ENCODE peak calls at places on chromosomes 13 and 19, in five cellular contexts. One of them, this sample, is unnamed.

GRCh38 chr13:29101404-29101803 is 281.3 kb downstream of the MTUS2 start:
- DNase-seq in mammary epithelial cell: no peak
- DNase-seq in GM23248: no peak
- DNase-seq in PC-9: no peak
- DNase-seq in neural progenitor cell: no peak
- DNase-seq in this sample: peak

GRCh38 chr19:30856786-30857185 is 484.6 kb downstream of the ZNF536 start:
- DNase-seq in mammary epithelial cell: no peak
- DNase-seq in GM23248: no peak
- DNase-seq in PC-9: no peak
- DNase-seq in neural progenitor cell: no peak
- DNase-seq in this sample: no peak

GRCh38 chr13:46630419-46631183 is 77.6 kb downstream of the LRCH1 start:
- DNase-seq in mammary epithelial cell: no peak
- DNase-seq in GM23248: no peak
- DNase-seq in PC-9: no peak
- DNase-seq in neural progenitor cell: peak
- DNase-seq in this sample: no peak

GRCh38 chr13:48448963-48449614 is 36.2 kb upstream of the LPAR6 start:
- DNase-seq in mammary epithelial cell: peak
- DNase-seq in GM23248: peak
- DNase-seq in PC-9: no peak
- DNase-seq in neural progenitor cell: no peak
- DNase-seq in this sample: no peak

GRCh38 chr13:25042141-25042540 is 53.8 kb upstream of the PABPC3 start:
- DNase-seq in mammary epithelial cell: no peak
- DNase-seq in GM23248: no peak
- DNase-seq in PC-9: no peak
- DNase-seq in neural progenitor cell: no peak
- DNase-seq in this sample: no peak

GRCh38 chr13:51689597-51689996 is 105.3 kb downstream of the WDFY2 start:
- DNase-seq in mammary epithelial cell: peak
- DNase-seq in GM23248: no peak
- DNase-seq in PC-9: no peak
- DNase-seq in neural progenitor cell: peak
- DNase-seq in this sample: no peak

GRCh38 chr13:30685320-30685859 is 50.0 kb upstream of the ALOX5AP start:
- DNase-seq in mammary epithelial cell: no peak
- DNase-seq in GM23248: peak
- DNase-seq in PC-9: no peak
- DNase-seq in neural progenitor cell: no peak
- DNase-seq in this sample: no peak

GRCh38 chr19:47447470-47448359 is 24.0 kb downstream of the SLC8A2 start:
- DNase-seq in mammary epithelial cell: peak
- DNase-seq in GM23248: peak
- DNase-seq in PC-9: no peak
- DNase-seq in neural progenitor cell: peak
- DNase-seq in this sample: peak

GRCh38 chr13:76868451-76868850 is 17.8 kb downstream of the KCTD12 start:
- DNase-seq in mammary epithelial cell: no peak
- DNase-seq in GM23248: no peak
- DNase-seq in PC-9: no peak
- DNase-seq in neural progenitor cell: no peak
- DNase-seq in this sample: no peak

GRCh38 chr13:113656015-113656588 is 1.9 kb downstream of the ATP4B start:
- DNase-seq in mammary epithelial cell: no peak
- DNase-seq in GM23248: no peak
- DNase-seq in PC-9: no peak
- DNase-seq in neural progenitor cell: no peak
- DNase-seq in this sample: no peak

GRCh38 chr13:47932953-47933687 is 68.0 kb downstream of the SUCLA2 start:
- DNase-seq in mammary epithelial cell: peak
- DNase-seq in GM23248: no peak
- DNase-seq in PC-9: no peak
- DNase-seq in neural progenitor cell: peak
- DNase-seq in this sample: no peak

GRCh38 chr19:7540761-7541480 is 5.4 kb downstream of the PNPLA6 start:
- DNase-seq in mammary epithelial cell: peak
- DNase-seq in GM23248: peak
- DNase-seq in PC-9: no peak
- DNase-seq in neural progenitor cell: peak
- DNase-seq in this sample: no peak

GRCh38 chr19:34224996-34225658 is 29.2 kb upstream of the GARRE1 start:
- DNase-seq in mammary epithelial cell: peak
- DNase-seq in GM23248: peak
- DNase-seq in PC-9: peak
- DNase-seq in neural progenitor cell: no peak
- DNase-seq in this sample: no peak

DNA sequence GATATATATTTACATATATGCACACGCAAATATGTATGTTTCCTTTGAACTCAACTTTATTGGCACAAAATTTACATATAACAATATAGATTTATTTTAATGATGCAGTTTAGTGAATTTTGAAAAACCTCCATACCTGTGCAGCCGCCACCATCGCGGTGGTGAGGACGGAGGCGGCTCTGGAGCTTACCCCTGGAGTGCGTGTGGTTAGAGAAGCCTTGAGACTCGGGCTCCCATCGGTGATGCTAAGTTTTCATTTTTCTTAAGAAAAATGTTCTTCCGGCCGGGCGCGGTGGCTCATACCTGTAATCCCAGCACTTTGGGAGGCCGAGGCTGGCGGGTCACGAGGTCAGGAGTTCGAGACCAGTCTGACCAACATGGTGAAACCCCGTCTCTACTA is 31.8 kb downstream of the GJA3 start:
- DNase-seq in mammary epithelial cell: no peak
- DNase-seq in GM23248: no peak
- DNase-seq in PC-9: no peak
- DNase-seq in neural progenitor cell: no peak
- DNase-seq in this sample: no peak
- H3K4me3 ChIP-seq in mammary epithelial cell: no peak
- H3K4me3 ChIP-seq in GM23248: no peak
- H3K4me3 ChIP-seq in PC-9: peak
- H3K4me3 ChIP-seq in neural progenitor cell: peak
- H3K4me3 ChIP-seq in this sample: no peak

GRCh38 chr19:11570039-11570462 is 7.4 kb downstream of the ACP5 start:
- DNase-seq in mammary epithelial cell: no peak
- DNase-seq in GM23248: no peak
- DNase-seq in PC-9: no peak
- DNase-seq in neural progenitor cell: peak
- DNase-seq in this sample: peak
- H2AFZ ChIP-seq in mammary epithelial cell: no peak
- H2AFZ ChIP-seq in GM23248: no peak
- H2AFZ ChIP-seq in PC-9: no peak
- H2AFZ ChIP-seq in neural progenitor cell: no peak
- H2AFZ ChIP-seq in this sample: no peak

GRCh38 chr19:45096700-45097099 is 3.7 kb downstream of the PPP1R37 start:
- DNase-seq in mammary epithelial cell: no peak
- DNase-seq in GM23248: no peak
- DNase-seq in PC-9: no peak
- DNase-seq in neural progenitor cell: no peak
- DNase-seq in this sample: no peak

GRCh38 chr19:45094707-45095106 is 1.7 kb downstream of the PPP1R37 start:
- DNase-seq in mammary epithelial cell: no peak
- DNase-seq in GM23248: no peak
- DNase-seq in PC-9: no peak
- DNase-seq in neural progenitor cell: no peak
- DNase-seq in this sample: no peak

GRCh38 chr19:45097450-45097775 is 4.4 kb downstream of the PPP1R37 start:
- DNase-seq in mammary epithelial cell: no peak
- DNase-seq in GM23248: no peak
- DNase-seq in PC-9: no peak
- DNase-seq in neural progenitor cell: no peak
- DNase-seq in this sample: no peak

GRCh38 chr19:45094158-45094557 is 1.2 kb downstream of the PPP1R37 start:
- DNase-seq in mammary epithelial cell: no peak
- DNase-seq in GM23248: no peak
- DNase-seq in PC-9: no peak
- DNase-seq in neural progenitor cell: no peak
- DNase-seq in this sample: no peak

DNA sequence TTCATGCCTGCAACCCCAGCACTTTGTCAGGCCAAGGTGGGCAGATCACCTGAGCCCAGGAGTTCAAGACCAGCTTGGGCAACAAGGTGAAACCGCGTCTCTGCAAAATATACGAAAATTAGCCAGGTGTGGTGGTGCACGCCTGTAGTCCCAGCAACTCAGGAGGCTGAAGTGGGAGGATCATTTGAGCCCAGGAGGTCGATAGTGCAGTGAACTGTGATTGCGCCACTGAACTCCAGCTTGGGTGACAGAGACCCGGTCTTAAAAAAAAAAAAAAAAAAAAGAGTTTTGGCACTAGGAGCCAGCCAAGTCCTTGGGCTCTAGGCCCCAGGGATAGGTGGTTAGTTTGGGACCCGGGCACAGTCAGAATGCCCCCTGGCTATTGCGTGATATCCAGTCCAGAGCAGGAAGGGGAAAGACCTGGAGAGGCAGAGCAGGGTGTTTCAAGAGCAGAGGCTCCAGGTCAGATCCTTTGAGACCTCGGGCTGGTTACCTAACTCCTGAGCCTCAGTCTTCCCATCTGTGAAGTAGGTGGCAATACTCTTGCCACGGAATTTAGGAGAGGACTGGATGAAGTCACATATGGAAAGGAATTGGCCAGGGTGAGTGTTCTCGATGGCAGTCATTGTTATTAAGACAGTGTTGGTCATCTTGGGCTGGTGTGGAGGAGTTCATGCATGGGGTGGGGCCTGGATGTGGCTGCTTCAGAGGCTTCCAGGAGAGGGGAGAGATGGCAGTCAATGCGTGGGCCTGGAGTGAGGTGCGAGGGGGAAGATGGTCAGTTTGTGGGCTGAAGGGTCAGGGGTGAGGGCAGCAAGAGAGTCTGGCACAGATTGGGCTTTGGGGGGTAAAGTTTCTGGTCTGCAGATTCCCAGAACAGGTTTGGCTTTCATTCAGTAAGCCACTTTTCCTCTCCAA is 2.8 kb downstream of the PPP1R37 start:
- DNase-seq in mammary epithelial cell: no peak
- DNase-seq in GM23248: peak
- DNase-seq in PC-9: no peak
- DNase-seq in neural progenitor cell: no peak
- DNase-seq in this sample: no peak
- H3K4me3 ChIP-seq in mammary epithelial cell: no peak
- H3K4me3 ChIP-seq in GM23248: no peak
- H3K4me3 ChIP-seq in PC-9: no peak
- H3K4me3 ChIP-seq in neural progenitor cell: no peak
- H3K4me3 ChIP-seq in this sample: no peak

GRCh38 chr19:50556236-50557008 is 11.8 kb downstream of the LRRC4B start:
- DNase-seq in mammary epithelial cell: peak
- DNase-seq in GM23248: peak
- DNase-seq in PC-9: no peak
- DNase-seq in neural progenitor cell: peak
- DNase-seq in this sample: peak
- H2AFZ ChIP-seq in mammary epithelial cell: peak
- H2AFZ ChIP-seq in GM23248: peak
- H2AFZ ChIP-seq in PC-9: no peak
- H2AFZ ChIP-seq in neural progenitor cell: peak
- H2AFZ ChIP-seq in this sample: no peak

This sample was measured in DND-41.